ENCODE peak calls at places on chromosomes 11 and 22, in four cellular contexts. S is Caco-2; Z is CD4-positive, alpha-beta T cell; L is Calu3. J is an unnamed sample.

GRCh38 chr22:45302047-45302446 is 7.7 kb upstream of the FAM118A start:
- DNase-seq in L (no peak), S (no peak), Z (no peak), J (no peak)

GRCh38 chr11:134994431-134994830 is 582.4 kb upstream of the B3GAT1 start:
- DNase-seq in Z (no peak), S (no peak), L (no peak), J (no peak)

GRCh38 chr11:360326-361280 is 8.7 kb upstream of the B4GALNT4 start:
- DNase-seq in S (no peak), Z (no peak), L (no peak), J (no peak)

GRCh38 chr22:37716708-37717107 is 19.9 kb downstream of the TRIOBP start:
- DNase-seq in L (no peak), S (no peak), Z (no peak), J (no peak)

GRCh38 chr11:13603661-13604060 is 64.8 kb upstream of the FAR1 start:
- DNase-seq in S (no peak), L (no peak), Z (no peak), J (no peak)

GRCh38 chr22:19478466-19479357 is at the start of gene UFD1:
- DNase-seq in L (peak), S (peak), Z (peak), J (peak)

GRCh38 chr11:117881217-117881616 is 4.8 kb upstream of the FXYD6 start:
- DNase-seq in Z (no peak), S (no peak), L (no peak), J (no peak)

GRCh38 chr11:2799881-2800654 is 85.5 kb downstream of the CDKN1C start:
- DNase-seq in S (peak), L (no peak), Z (no peak), J (peak)

GRCh38 chr11:130006929-130007328 is 4.3 kb upstream of the PRDM10 start:
- DNase-seq in Z (no peak), S (no peak), L (no peak), J (no peak)

GRCh38 chr11:121929581-121929980 is 186.4 kb downstream of the BLID start:
- DNase-seq in S (no peak), Z (no peak), L (no peak), J (peak)

GRCh38 chr11:279966-280761 is 2.0 kb downstream of the NLRP6 start:
- DNase-seq in S (peak), Z (peak), L (peak), J (no peak)

GRCh38 chr11:125101596-125101995 is 9.8 kb downstream of the TMEM218 start:
- DNase-seq in L (no peak), Z (no peak), S (no peak), J (no peak)

GRCh38 chr22:26461188-26461810 is 22.3 kb downstream of the HPS4 start:
- DNase-seq in Z (peak), L (peak), S (peak), J (no peak)

GRCh38 chr22:38871360-38872171 is 450 bp downstream of the CBX6 start:
- DNase-seq in S (no peak), L (no peak), Z (peak), J (peak)

GRCh38 chr22:38243007-38243775 is 29.6 kb downstream of the TMEM184B start:
- DNase-seq in L (peak), S (no peak), Z (no peak), J (no peak)

GRCh38 chr11:102762414-102762813 is 18.0 kb downstream of the MMP10 start:
- DNase-seq in S (no peak), Z (no peak), L (no peak), J (no peak)

GRCh38 chr11:12285106-12285505 is 92.3 kb upstream of the PARVA start:
- DNase-seq in Z (no peak), S (no peak), L (no peak), J (no peak)

GRCh38 chr11:38060930-38061329 is 1462.9 kb upstream of the RAG2 start:
- DNase-seq in S (no peak), L (no peak), Z (no peak), J (no peak)

GRCh38 chr11:121722431-121723256 is 269.9 kb upstream of the SORL1-AS1 start:
- DNase-seq in Z (no peak), L (peak), S (peak), J (peak)

GRCh38 chr22:23789638-23790037 is 2.9 kb downstream of the SMARCB1 start:
- DNase-seq in Z (no peak), S (no peak), L (no peak), J (no peak)

GRCh38 chr11:118234833-118235232 is 10.0 kb upstream of the JAML start:
- DNase-seq in S (no peak), L (no peak), Z (no peak), J (no peak)

GRCh38 chr22:17918840-17919239 is 105.5 kb downstream of the MICAL3 start:
- DNase-seq in Z (no peak), S (no peak), L (no peak), J (no peak)

GRCh38 chr11:708511-708910 is 2.5 kb downstream of the EPS8L2 start:
- DNase-seq in Z (no peak), L (no peak), S (no peak), J (no peak)

GRCh38 chr22:50170453-50171318 is at the start of gene PANX2:
- DNase-seq in Z (no peak), L (no peak), S (no peak), J (no peak)

DNA sequence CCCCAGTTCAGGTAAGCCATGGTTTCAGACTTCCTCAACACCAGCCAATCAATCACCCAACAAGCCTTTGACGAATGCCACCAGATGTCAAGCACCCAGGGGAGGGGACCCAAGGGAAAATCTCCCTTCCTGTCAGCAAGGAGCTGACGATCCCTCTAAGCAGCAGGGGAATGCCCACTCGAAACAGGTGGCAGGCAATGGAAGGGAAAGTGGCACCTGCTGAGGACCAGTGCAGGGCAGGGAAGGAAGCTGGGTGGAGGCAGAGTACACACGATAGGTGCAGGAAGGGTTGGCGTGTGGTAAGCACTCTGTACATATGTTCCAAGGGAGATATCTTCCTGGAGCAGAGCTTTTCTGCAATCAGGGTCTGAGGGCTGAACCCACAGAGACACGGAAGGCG is 11.7 kb upstream of the CREB3L1 start:
- DNase-seq in L (no peak), Z (no peak), S (no peak), J (no peak)
- TF ChIP-seq CTCF in L (no peak), Z (no peak), S (no peak), J (no peak)

GRCh38 chr11:111452817-111453607 is 59.2 kb downstream of the BTG4 start:
- DNase-seq in L (no peak), Z (no peak), S (no peak), J (no peak)

GRCh38 chr11:111454561-111455192 is 57.5 kb downstream of the BTG4 start:
- DNase-seq in Z (peak), L (peak), S (peak), J (peak)

GRCh38 chr11:111450480-111451320 is 61.5 kb downstream of the BTG4 start:
- DNase-seq in L (no peak), Z (no peak), S (no peak), J (no peak)

GRCh38 chr11:111449696-111450479 is 62.3 kb downstream of the BTG4 start:
- DNase-seq in S (no peak), L (no peak), Z (no peak), J (no peak)

GRCh38 chr11:111452146-111452545 is 60.0 kb downstream of the BTG4 start:
- DNase-seq in S (no peak), L (no peak), Z (no peak), J (no peak)
- TF ChIP-seq CTCF in S (no peak), L (no peak), Z (no peak), J (no peak)

GRCh38 chr22:42633013-42633412 is 7.4 kb downstream of the ATP5MGL start:
- DNase-seq in Z (no peak), S (no peak), L (no peak), J (no peak)

GRCh38 chr22:42635531-42635930 is 4.9 kb downstream of the ATP5MGL start:
- DNase-seq in S (no peak), Z (no peak), L (peak), J (no peak)

GRCh38 chr22:42630901-42631602 is 9.3 kb downstream of the ATP5MGL start:
- DNase-seq in L (no peak), S (no peak), Z (no peak), J (no peak)

GRCh38 chr22:42630211-42630610 is 10.2 kb downstream of the ATP5MGL start:
- DNase-seq in L (no peak), Z (no peak), S (no peak), J (no peak)

DNA sequence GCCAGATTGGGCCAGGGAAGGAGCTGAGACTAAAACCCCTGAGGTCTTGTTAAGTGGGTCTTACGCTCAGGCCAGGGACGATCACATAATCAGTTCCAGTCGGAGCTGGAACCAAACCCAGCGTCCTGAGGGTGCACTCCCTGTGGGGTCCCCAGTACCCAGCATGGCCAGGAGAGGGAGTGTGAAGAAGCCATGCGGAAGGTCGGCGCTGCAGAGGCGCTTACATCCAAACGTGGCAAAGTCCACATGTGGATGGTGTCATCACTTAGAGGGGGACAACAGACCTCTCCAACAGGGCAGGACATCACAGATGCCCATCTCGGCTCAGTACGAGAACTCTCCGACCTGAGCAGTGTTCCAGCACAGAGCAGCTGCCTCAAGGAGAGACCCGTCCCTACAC is 8.3 kb downstream of the ATP5MGL start:
- DNase-seq in S (no peak), L (no peak), Z (no peak), J (no peak)
- TF ChIP-seq CTCF in S (peak), L (peak), Z (no peak), J (no peak)

GRCh38 chr11:84993386-84993785 is 633.8 kb downstream of the DLG2 start:
- DNase-seq in S (peak), Z (no peak), L (peak), J (no peak)

GRCh38 chr11:84990141-84990540 is 637.0 kb downstream of the DLG2 start:
- DNase-seq in L (no peak), Z (no peak), S (no peak), J (no peak)
- TF ChIP-seq CTCF in L (no peak), Z (no peak), S (no peak), J (no peak)

GRCh38 chr11:61833926-61834277 is 5.8 kb downstream of the FADS2 start:
- DNase-seq in L (no peak), S (no peak), Z (no peak), J (no peak)
- TF ChIP-seq CTCF in L (no peak), S (no peak), Z (no peak), J (no peak)

GRCh38 chr11:74091549-74091948 is 79.3 kb downstream of the C2CD3 start:
- DNase-seq in Z (no peak), L (no peak), S (no peak), J (no peak)
- TF ChIP-seq CTCF in Z (no peak), L (no peak), S (no peak), J (no peak)

J was measured in mesothelial cell of epicardium.